ENCODE peak calls at places on chromosome 19, in ten cellular contexts. One of them, this sample, is unnamed.
A peak's percentile ranks its signal among the peaks of the same experiment; 100 is the strongest.

GRCh38 chr19:6590458-6591319 is at the start of gene CD70:
- DNase-seq in OCI-LY7: peak; percentile 95
- DNase-seq in naive thymus-derived CD4-positive, alpha-beta T cell: peak; percentile 14
- DNase-seq in AG04450: no peak
- DNase-seq in IMR-90: no peak
- DNase-seq in adipocyte: no peak
- DNase-seq in colonic mucosa: no peak
- DNase-seq in left lung: peak; percentile 35
- DNase-seq in endodermal cell: peak; percentile 91
- DNase-seq in ovary: no peak
- DNase-seq in this sample: no peak

GRCh38 chr19:19591133-19591825 is 27.2 kb downstream of the PBX4 start:
- DNase-seq in OCI-LY7: no peak
- DNase-seq in naive thymus-derived CD4-positive, alpha-beta T cell: no peak
- DNase-seq in AG04450: peak; percentile 95
- DNase-seq in IMR-90: peak; percentile 99
- DNase-seq in adipocyte: peak; percentile 96
- DNase-seq in colonic mucosa: no peak
- DNase-seq in left lung: peak; percentile 68
- DNase-seq in endodermal cell: peak; percentile 67
- DNase-seq in ovary: no peak
- DNase-seq in this sample: no peak

GRCh38 chr19:19849056-19849455 is 16.6 kb upstream of the ZNF253 start:
- DNase-seq in OCI-LY7: peak; percentile 29
- DNase-seq in naive thymus-derived CD4-positive, alpha-beta T cell: no peak
- DNase-seq in AG04450: no peak
- DNase-seq in IMR-90: no peak
- DNase-seq in adipocyte: no peak
- DNase-seq in colonic mucosa: no peak
- DNase-seq in left lung: no peak
- DNase-seq in endodermal cell: no peak
- DNase-seq in ovary: no peak
- DNase-seq in this sample: no peak

GRCh38 chr19:3480383-3481091 is at the start of gene SMIM24:
- DNase-seq in OCI-LY7: peak; percentile 76
- DNase-seq in naive thymus-derived CD4-positive, alpha-beta T cell: no peak
- DNase-seq in AG04450: no peak
- DNase-seq in IMR-90: no peak
- DNase-seq in adipocyte: no peak
- DNase-seq in colonic mucosa: peak; percentile 84
- DNase-seq in left lung: no peak
- DNase-seq in endodermal cell: peak; percentile 59
- DNase-seq in ovary: no peak
- DNase-seq in this sample: no peak

GRCh38 chr19:16585808-16586476 is 13.7 kb upstream of the SLC35E1 start:
- DNase-seq in OCI-LY7: peak; percentile 85
- DNase-seq in naive thymus-derived CD4-positive, alpha-beta T cell: no peak
- DNase-seq in AG04450: no peak
- DNase-seq in IMR-90: peak; percentile 19
- DNase-seq in adipocyte: no peak
- DNase-seq in colonic mucosa: peak; percentile 39
- DNase-seq in left lung: no peak
- DNase-seq in endodermal cell: no peak
- DNase-seq in ovary: no peak
- DNase-seq in this sample: no peak

GRCh38 chr19:6533000-6533328 is 2.1 kb downstream of the TNFSF9 start:
- DNase-seq in OCI-LY7: no peak
- DNase-seq in naive thymus-derived CD4-positive, alpha-beta T cell: no peak
- DNase-seq in AG04450: no peak
- DNase-seq in IMR-90: no peak
- DNase-seq in adipocyte: no peak
- DNase-seq in colonic mucosa: no peak
- DNase-seq in left lung: no peak
- DNase-seq in endodermal cell: peak; percentile 62
- DNase-seq in ovary: no peak
- DNase-seq in this sample: no peak

GRCh38 chr19:35073941-35074340 is 32.4 kb downstream of the HPN start:
- DNase-seq in OCI-LY7: no peak
- DNase-seq in naive thymus-derived CD4-positive, alpha-beta T cell: no peak
- DNase-seq in AG04450: no peak
- DNase-seq in IMR-90: no peak
- DNase-seq in adipocyte: no peak
- DNase-seq in colonic mucosa: no peak
- DNase-seq in left lung: no peak
- DNase-seq in endodermal cell: no peak
- DNase-seq in ovary: no peak
- DNase-seq in this sample: no peak

GRCh38 chr19:46759817-46760333 is 13.6 kb upstream of the STRN4 start:
- DNase-seq in OCI-LY7: no peak
- DNase-seq in naive thymus-derived CD4-positive, alpha-beta T cell: no peak
- DNase-seq in AG04450: peak; percentile 94
- DNase-seq in IMR-90: peak; percentile 97
- DNase-seq in adipocyte: peak; percentile 95
- DNase-seq in colonic mucosa: no peak
- DNase-seq in left lung: no peak
- DNase-seq in endodermal cell: no peak
- DNase-seq in ovary: no peak
- DNase-seq in this sample: no peak

GRCh38 chr19:35247526-35248309 is 1.1 kb upstream of the LSR start:
- DNase-seq in OCI-LY7: peak; percentile 92
- DNase-seq in naive thymus-derived CD4-positive, alpha-beta T cell: no peak
- DNase-seq in AG04450: no peak
- DNase-seq in IMR-90: no peak
- DNase-seq in adipocyte: no peak
- DNase-seq in colonic mucosa: peak; percentile 94
- DNase-seq in left lung: peak; percentile 82
- DNase-seq in endodermal cell: peak; percentile 98
- DNase-seq in ovary: no peak
- DNase-seq in this sample: peak; percentile 80

GRCh38 chr19:57351867-57352266 is 796 bp downstream of the ZNF304 start:
- DNase-seq in OCI-LY7: no peak
- DNase-seq in naive thymus-derived CD4-positive, alpha-beta T cell: no peak
- DNase-seq in AG04450: no peak
- DNase-seq in IMR-90: peak; percentile 4
- DNase-seq in adipocyte: peak; percentile 36
- DNase-seq in colonic mucosa: no peak
- DNase-seq in left lung: no peak
- DNase-seq in endodermal cell: no peak
- DNase-seq in ovary: no peak
- DNase-seq in this sample: no peak

GRCh38 chr19:50358483-50359431 is 6.7 kb downstream of the NAPSA start:
- DNase-seq in OCI-LY7: no peak
- DNase-seq in naive thymus-derived CD4-positive, alpha-beta T cell: peak; percentile 78
- DNase-seq in AG04450: no peak
- DNase-seq in IMR-90: peak; percentile 20
- DNase-seq in adipocyte: peak; percentile 37
- DNase-seq in colonic mucosa: peak; percentile 61
- DNase-seq in left lung: peak; percentile 69
- DNase-seq in endodermal cell: no peak
- DNase-seq in ovary: peak; percentile 75
- DNase-seq in this sample: peak; percentile 82

GRCh38 chr19:2755448-2755705 is 15.6 kb upstream of the SLC39A3 start:
- DNase-seq in OCI-LY7: no peak
- DNase-seq in naive thymus-derived CD4-positive, alpha-beta T cell: no peak
- DNase-seq in AG04450: no peak
- DNase-seq in IMR-90: no peak
- DNase-seq in adipocyte: no peak
- DNase-seq in colonic mucosa: no peak
- DNase-seq in left lung: no peak
- DNase-seq in endodermal cell: no peak
- DNase-seq in ovary: no peak
- DNase-seq in this sample: no peak

GRCh38 chr19:48319647-48320537 is 5.5 kb upstream of the EMP3 start:
- DNase-seq in OCI-LY7: peak; percentile 74
- DNase-seq in naive thymus-derived CD4-positive, alpha-beta T cell: peak; percentile 73
- DNase-seq in AG04450: no peak
- DNase-seq in IMR-90: peak; percentile 75
- DNase-seq in adipocyte: peak; percentile 94
- DNase-seq in colonic mucosa: peak; percentile 92
- DNase-seq in left lung: peak; percentile 86
- DNase-seq in endodermal cell: peak; percentile 97
- DNase-seq in ovary: peak; percentile 68
- DNase-seq in this sample: peak; percentile 90

GRCh38 chr19:39327990-39328705 is 7.5 kb upstream of the LRFN1 start:
- DNase-seq in OCI-LY7: peak; percentile 69
- DNase-seq in naive thymus-derived CD4-positive, alpha-beta T cell: peak; percentile 76
- DNase-seq in AG04450: peak; percentile 30
- DNase-seq in IMR-90: peak; percentile 53
- DNase-seq in adipocyte: peak; percentile 95
- DNase-seq in colonic mucosa: peak; percentile 88
- DNase-seq in left lung: peak; percentile 78
- DNase-seq in endodermal cell: peak; percentile 97
- DNase-seq in ovary: peak; percentile 76
- DNase-seq in this sample: peak; percentile 95

GRCh38 chr19:39327318-39327717 is 6.7 kb upstream of the LRFN1 start:
- DNase-seq in OCI-LY7: no peak
- DNase-seq in naive thymus-derived CD4-positive, alpha-beta T cell: no peak
- DNase-seq in AG04450: no peak
- DNase-seq in IMR-90: no peak
- DNase-seq in adipocyte: no peak
- DNase-seq in colonic mucosa: no peak
- DNase-seq in left lung: no peak
- DNase-seq in endodermal cell: no peak
- DNase-seq in ovary: no peak
- DNase-seq in this sample: no peak

GRCh38 chr19:39333507-39333906 is 2.3 kb downstream of the GMFG start:
- DNase-seq in OCI-LY7: no peak
- DNase-seq in naive thymus-derived CD4-positive, alpha-beta T cell: no peak
- DNase-seq in AG04450: no peak
- DNase-seq in IMR-90: no peak
- DNase-seq in adipocyte: no peak
- DNase-seq in colonic mucosa: no peak
- DNase-seq in left lung: no peak
- DNase-seq in endodermal cell: no peak
- DNase-seq in ovary: no peak
- DNase-seq in this sample: no peak

GRCh38 chr19:39332293-39332692 is 3.5 kb downstream of the GMFG start:
- DNase-seq in OCI-LY7: no peak
- DNase-seq in naive thymus-derived CD4-positive, alpha-beta T cell: no peak
- DNase-seq in AG04450: no peak
- DNase-seq in IMR-90: no peak
- DNase-seq in adipocyte: no peak
- DNase-seq in colonic mucosa: no peak
- DNase-seq in left lung: no peak
- DNase-seq in endodermal cell: no peak
- DNase-seq in ovary: no peak
- DNase-seq in this sample: no peak

GRCh38 chr19:39329948-39330347 is 5.9 kb downstream of the GMFG start:
- DNase-seq in OCI-LY7: no peak
- DNase-seq in naive thymus-derived CD4-positive, alpha-beta T cell: no peak
- DNase-seq in AG04450: no peak
- DNase-seq in IMR-90: no peak
- DNase-seq in adipocyte: no peak
- DNase-seq in colonic mucosa: no peak
- DNase-seq in left lung: no peak
- DNase-seq in endodermal cell: no peak
- DNase-seq in ovary: no peak
- DNase-seq in this sample: peak; percentile 1
- H3K9me3 ChIP-seq in OCI-LY7: no peaks in the 10 kb centered on the region
- H3K9me3 ChIP-seq in naive thymus-derived CD4-positive, alpha-beta T cell: no peaks in the 10 kb centered on the region
- H3K9me3 ChIP-seq in AG04450: no peaks in the 10 kb centered on the region
- H3K9me3 ChIP-seq in IMR-90: no peaks in the 10 kb centered on the region
- H3K9me3 ChIP-seq in adipocyte: no peaks in the 10 kb centered on the region
- H3K9me3 ChIP-seq in colonic mucosa: no peaks in the 10 kb centered on the region
- H3K9me3 ChIP-seq in left lung: no peaks in the 10 kb centered on the region
- H3K9me3 ChIP-seq in endodermal cell: no peaks in the 10 kb centered on the region
- H3K9me3 ChIP-seq in ovary: no peaks in the 10 kb centered on the region
- H3K9me3 ChIP-seq in this sample: no peaks in the 10 kb centered on the region

GRCh38 chr19:22438011-22438410 is 15.9 kb upstream of the ZNF98 start:
- DNase-seq in OCI-LY7: no peak
- DNase-seq in naive thymus-derived CD4-positive, alpha-beta T cell: no peak
- DNase-seq in AG04450: no peak
- DNase-seq in IMR-90: no peak
- DNase-seq in adipocyte: no peak
- DNase-seq in colonic mucosa: no peak
- DNase-seq in left lung: no peak
- DNase-seq in endodermal cell: no peak
- DNase-seq in ovary: no peak
- DNase-seq in this sample: no peak
- H3K9me3 ChIP-seq in OCI-LY7: peaks cover 5% of the 10 kb centered on the region
- H3K9me3 ChIP-seq in naive thymus-derived CD4-positive, alpha-beta T cell: no peaks in the 10 kb centered on the region
- H3K9me3 ChIP-seq in AG04450: peaks cover 52% of the 10 kb centered on the region
- H3K9me3 ChIP-seq in IMR-90: peaks cover 6% of the 10 kb centered on the region
- H3K9me3 ChIP-seq in adipocyte: peaks cover 26% of the 10 kb centered on the region
- H3K9me3 ChIP-seq in colonic mucosa: no peaks in the 10 kb centered on the region
- H3K9me3 ChIP-seq in left lung: peaks cover 98% of the 10 kb centered on the region
- H3K9me3 ChIP-seq in endodermal cell: peaks cover 58% of the 10 kb centered on the region
- H3K9me3 ChIP-seq in ovary: peaks cover 5% of the 10 kb centered on the region
- H3K9me3 ChIP-seq in this sample: peaks cover 8% of the 10 kb centered on the region

GRCh38 chr19:7861619-7862412 is 12.4 kb downstream of the PRR36 start:
- DNase-seq in OCI-LY7: no peak
- DNase-seq in naive thymus-derived CD4-positive, alpha-beta T cell: no peak
- DNase-seq in AG04450: no peak
- DNase-seq in IMR-90: no peak
- DNase-seq in adipocyte: no peak
- DNase-seq in colonic mucosa: no peak
- DNase-seq in left lung: peak; percentile 29
- DNase-seq in endodermal cell: peak; percentile 88
- DNase-seq in ovary: no peak
- DNase-seq in this sample: no peak

GRCh38 chr19:7860902-7861618 is 13.1 kb downstream of the PRR36 start:
- DNase-seq in OCI-LY7: no peak
- DNase-seq in naive thymus-derived CD4-positive, alpha-beta T cell: no peak
- DNase-seq in AG04450: no peak
- DNase-seq in IMR-90: no peak
- DNase-seq in adipocyte: no peak
- DNase-seq in colonic mucosa: no peak
- DNase-seq in left lung: peak; percentile 29
- DNase-seq in endodermal cell: no peak
- DNase-seq in ovary: no peak
- DNase-seq in this sample: no peak

GRCh38 chr19:7863971-7864718 is 10.0 kb downstream of the PRR36 start:
- DNase-seq in OCI-LY7: no peak
- DNase-seq in naive thymus-derived CD4-positive, alpha-beta T cell: no peak
- DNase-seq in AG04450: no peak
- DNase-seq in IMR-90: no peak
- DNase-seq in adipocyte: no peak
- DNase-seq in colonic mucosa: no peak
- DNase-seq in left lung: no peak
- DNase-seq in endodermal cell: no peak
- DNase-seq in ovary: no peak
- DNase-seq in this sample: no peak

GRCh38 chr19:7863157-7863970 is 10.8 kb downstream of the PRR36 start:
- DNase-seq in OCI-LY7: no peak
- DNase-seq in naive thymus-derived CD4-positive, alpha-beta T cell: no peak
- DNase-seq in AG04450: no peak
- DNase-seq in IMR-90: no peak
- DNase-seq in adipocyte: no peak
- DNase-seq in colonic mucosa: no peak
- DNase-seq in left lung: no peak
- DNase-seq in endodermal cell: peak; percentile 86
- DNase-seq in ovary: no peak
- DNase-seq in this sample: no peak

GRCh38 chr19:7862413-7862951 is 11.7 kb downstream of the PRR36 start:
- DNase-seq in OCI-LY7: peak; percentile 84
- DNase-seq in naive thymus-derived CD4-positive, alpha-beta T cell: peak; percentile 73
- DNase-seq in AG04450: no peak
- DNase-seq in IMR-90: peak; percentile 34
- DNase-seq in adipocyte: peak; percentile 62
- DNase-seq in colonic mucosa: peak; percentile 87
- DNase-seq in left lung: peak; percentile 78
- DNase-seq in endodermal cell: peak; percentile 99
- DNase-seq in ovary: peak; percentile 58
- DNase-seq in this sample: no peak
- H3K9me3 ChIP-seq in OCI-LY7: no peaks in the 10 kb centered on the region
- H3K9me3 ChIP-seq in naive thymus-derived CD4-positive, alpha-beta T cell: no peaks in the 10 kb centered on the region
- H3K9me3 ChIP-seq in AG04450: no peaks in the 10 kb centered on the region
- H3K9me3 ChIP-seq in IMR-90: no peaks in the 10 kb centered on the region
- H3K9me3 ChIP-seq in adipocyte: no peaks in the 10 kb centered on the region
- H3K9me3 ChIP-seq in colonic mucosa: no peaks in the 10 kb centered on the region
- H3K9me3 ChIP-seq in left lung: no peaks in the 10 kb centered on the region
- H3K9me3 ChIP-seq in endodermal cell: no peaks in the 10 kb centered on the region
- H3K9me3 ChIP-seq in ovary: no peaks in the 10 kb centered on the region
- H3K9me3 ChIP-seq in this sample: no peaks in the 10 kb centered on the region

GRCh38 chr19:31177230-31177629 is 172.0 kb downstream of the TSHZ3 start:
- DNase-seq in OCI-LY7: no peak
- DNase-seq in naive thymus-derived CD4-positive, alpha-beta T cell: no peak
- DNase-seq in AG04450: no peak
- DNase-seq in IMR-90: no peak
- DNase-seq in adipocyte: peak; percentile 25
- DNase-seq in colonic mucosa: no peak
- DNase-seq in left lung: no peak
- DNase-seq in endodermal cell: no peak
- DNase-seq in ovary: no peak
- DNase-seq in this sample: no peak
- H3K9me3 ChIP-seq in OCI-LY7: no peaks in the 10 kb centered on the region
- H3K9me3 ChIP-seq in naive thymus-derived CD4-positive, alpha-beta T cell: no peaks in the 10 kb centered on the region
- H3K9me3 ChIP-seq in AG04450: no peaks in the 10 kb centered on the region
- H3K9me3 ChIP-seq in IMR-90: no peaks in the 10 kb centered on the region
- H3K9me3 ChIP-seq in adipocyte: peaks cover 6% of the 10 kb centered on the region
- H3K9me3 ChIP-seq in colonic mucosa: no peaks in the 10 kb centered on the region
- H3K9me3 ChIP-seq in left lung: no peaks in the 10 kb centered on the region
- H3K9me3 ChIP-seq in endodermal cell: no peaks in the 10 kb centered on the region
- H3K9me3 ChIP-seq in ovary: no peaks in the 10 kb centered on the region
- H3K9me3 ChIP-seq in this sample: no peaks in the 10 kb centered on the region